ENCODE peak calls at places on chromosomes 11 and 22, in nine cellular contexts. One of them, this sample, is unnamed. For H3K36me3, the result is how much of the 10 kb centered on the place peaks cover.

GRCh38 chr22:37504964-37505363 is 14.3 kb downstream of the CARD10 start:
- DNase-seq in thoracic aorta: no peak
- DNase-seq in naive thymus-derived CD4-positive, alpha-beta T cell: no peak
- DNase-seq in adipocyte: no peak
- DNase-seq in pancreas: no peak
- DNase-seq in kidney: no peak
- DNase-seq in body of pancreas: no peak
- DNase-seq in breast epithelium: no peak
- DNase-seq in GM23338: no peak
- DNase-seq in this sample: no peak

GRCh38 chr11:28585007-28585406 is 476.8 kb downstream of the METTL15 start:
- DNase-seq in naive thymus-derived CD4-positive, alpha-beta T cell: no peak
- DNase-seq in GM23338: no peak
- DNase-seq in breast epithelium: no peak
- DNase-seq in body of pancreas: no peak
- DNase-seq in thoracic aorta: no peak
- DNase-seq in kidney: no peak
- DNase-seq in adipocyte: no peak
- DNase-seq in pancreas: no peak
- DNase-seq in this sample: no peak

GRCh38 chr11:83691387-83692088 is 405.4 kb upstream of the CCDC90B start:
- DNase-seq in pancreas: peak
- DNase-seq in adipocyte: no peak
- DNase-seq in naive thymus-derived CD4-positive, alpha-beta T cell: no peak
- DNase-seq in thoracic aorta: no peak
- DNase-seq in GM23338: no peak
- DNase-seq in body of pancreas: peak
- DNase-seq in kidney: no peak
- DNase-seq in breast epithelium: no peak
- DNase-seq in this sample: no peak

GRCh38 chr11:71473793-71474080 is 20.7 kb downstream of the NADSYN1 start:
- DNase-seq in GM23338: no peak
- DNase-seq in pancreas: no peak
- DNase-seq in thoracic aorta: no peak
- DNase-seq in body of pancreas: no peak
- DNase-seq in naive thymus-derived CD4-positive, alpha-beta T cell: no peak
- DNase-seq in kidney: no peak
- DNase-seq in adipocyte: no peak
- DNase-seq in breast epithelium: no peak
- DNase-seq in this sample: no peak

GRCh38 chr11:128904303-128904871 is 13.2 kb downstream of the KCNJ5 start:
- DNase-seq in GM23338: peak
- DNase-seq in breast epithelium: no peak
- DNase-seq in kidney: peak
- DNase-seq in naive thymus-derived CD4-positive, alpha-beta T cell: no peak
- DNase-seq in thoracic aorta: no peak
- DNase-seq in pancreas: no peak
- DNase-seq in adipocyte: no peak
- DNase-seq in body of pancreas: no peak
- DNase-seq in this sample: no peak

GRCh38 chr11:46697303-46697702 is 3.1 kb downstream of the ARHGAP1 start:
- DNase-seq in pancreas: no peak
- DNase-seq in kidney: no peak
- DNase-seq in adipocyte: no peak
- DNase-seq in thoracic aorta: no peak
- DNase-seq in GM23338: no peak
- DNase-seq in body of pancreas: peak
- DNase-seq in naive thymus-derived CD4-positive, alpha-beta T cell: no peak
- DNase-seq in breast epithelium: no peak
- DNase-seq in this sample: no peak

GRCh38 chr22:49973018-49973965 is 12.7 kb downstream of the PIM3 start:
- DNase-seq in adipocyte: no peak
- DNase-seq in naive thymus-derived CD4-positive, alpha-beta T cell: no peak
- DNase-seq in body of pancreas: no peak
- DNase-seq in pancreas: no peak
- DNase-seq in GM23338: no peak
- DNase-seq in breast epithelium: peak
- DNase-seq in thoracic aorta: no peak
- DNase-seq in kidney: no peak
- DNase-seq in this sample: no peak

GRCh38 chr11:111335596-111335995 is 37.2 kb downstream of the POU2AF3 start:
- DNase-seq in body of pancreas: no peak
- DNase-seq in thoracic aorta: no peak
- DNase-seq in naive thymus-derived CD4-positive, alpha-beta T cell: no peak
- DNase-seq in pancreas: no peak
- DNase-seq in GM23338: no peak
- DNase-seq in breast epithelium: no peak
- DNase-seq in kidney: no peak
- DNase-seq in adipocyte: peak
- DNase-seq in this sample: no peak

GRCh38 chr22:32940736-32941135 is 117.4 kb downstream of the SYN3 start:
- DNase-seq in breast epithelium: no peak
- DNase-seq in kidney: no peak
- DNase-seq in GM23338: no peak
- DNase-seq in adipocyte: no peak
- DNase-seq in thoracic aorta: no peak
- DNase-seq in body of pancreas: no peak
- DNase-seq in pancreas: no peak
- DNase-seq in naive thymus-derived CD4-positive, alpha-beta T cell: no peak
- DNase-seq in this sample: no peak

DNA sequence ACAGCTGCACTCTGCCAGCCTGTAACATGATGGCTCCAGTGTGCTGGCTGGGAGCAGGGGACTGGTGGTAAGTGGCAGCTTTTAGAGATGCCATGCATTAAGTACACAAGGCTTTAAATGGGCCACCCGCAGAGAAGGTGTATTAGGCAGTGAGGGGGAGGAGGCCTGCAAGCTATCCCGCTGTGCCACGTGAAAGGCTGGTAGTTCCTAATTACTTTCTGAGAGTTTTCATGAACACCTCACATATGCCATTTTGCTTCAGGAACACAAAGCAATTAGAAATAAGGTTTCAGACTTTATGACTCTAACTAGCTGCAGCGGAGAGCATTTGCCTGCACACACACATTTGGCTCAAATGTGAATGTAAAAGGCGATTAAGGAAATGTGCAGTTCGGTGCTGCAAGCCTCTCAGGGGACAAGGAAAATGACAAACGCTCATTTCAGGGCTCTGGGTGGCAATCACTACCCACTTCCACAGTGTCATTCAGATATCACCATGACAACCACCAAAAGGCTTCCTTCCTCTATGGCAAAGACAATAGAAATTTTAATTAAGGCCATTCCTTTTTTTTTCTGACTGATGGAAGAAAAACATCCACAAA is 116.7 kb downstream of the PLEKHA7 start:
- DNase-seq in pancreas: no peak
- DNase-seq in thoracic aorta: no peak
- DNase-seq in body of pancreas: no peak
- DNase-seq in naive thymus-derived CD4-positive, alpha-beta T cell: no peak
- DNase-seq in breast epithelium: no peak
- DNase-seq in GM23338: peak
- DNase-seq in kidney: no peak
- DNase-seq in adipocyte: no peak
- DNase-seq in this sample: no peak
- H3K36me3 ChIP-seq in pancreas: under half
- H3K36me3 ChIP-seq in thoracic aorta: under half
- H3K36me3 ChIP-seq in body of pancreas: under half
- H3K36me3 ChIP-seq in naive thymus-derived CD4-positive, alpha-beta T cell: under half
- H3K36me3 ChIP-seq in breast epithelium: under half
- H3K36me3 ChIP-seq in GM23338: under half
- H3K36me3 ChIP-seq in kidney: under half
- H3K36me3 ChIP-seq in adipocyte: under half
- H3K36me3 ChIP-seq in this sample: under half

DNA sequence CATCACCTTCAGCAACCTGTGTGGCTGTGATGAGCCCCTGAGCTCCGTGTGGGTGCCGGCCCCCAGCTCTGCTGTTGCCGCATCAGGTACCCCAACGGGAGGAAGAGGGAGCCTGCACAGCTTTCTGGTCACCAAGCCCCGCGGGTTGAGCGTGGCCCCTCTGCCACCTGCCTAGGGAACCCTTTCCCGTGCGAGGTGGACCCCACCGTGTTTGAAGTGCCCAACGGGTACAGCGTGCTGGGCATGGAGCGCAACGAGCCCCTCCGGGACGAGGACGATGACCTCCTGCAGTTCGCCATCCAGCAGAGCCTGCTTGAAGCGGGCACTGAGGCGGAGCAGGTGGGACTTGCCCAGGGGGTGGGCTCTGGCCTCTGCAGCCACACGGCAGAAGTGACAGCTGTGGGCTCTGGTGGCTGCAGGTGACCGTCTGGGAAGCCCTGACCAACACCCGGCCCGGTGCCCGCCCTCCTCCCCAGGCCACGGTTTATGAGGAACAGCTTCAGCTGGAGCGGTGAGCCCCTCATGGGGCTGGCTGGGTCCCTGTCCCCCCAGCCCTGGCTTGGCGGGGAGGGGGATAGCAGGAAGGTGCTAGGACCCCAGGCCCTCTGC is 1.9 kb upstream of the SSH3 start:
- DNase-seq in naive thymus-derived CD4-positive, alpha-beta T cell: no peak
- DNase-seq in GM23338: no peak
- DNase-seq in pancreas: peak
- DNase-seq in kidney: peak
- DNase-seq in breast epithelium: no peak
- DNase-seq in thoracic aorta: no peak
- DNase-seq in body of pancreas: no peak
- DNase-seq in adipocyte: no peak
- DNase-seq in this sample: no peak
- H3K36me3 ChIP-seq in naive thymus-derived CD4-positive, alpha-beta T cell: under half
- H3K36me3 ChIP-seq in GM23338: under half
- H3K36me3 ChIP-seq in pancreas: under half
- H3K36me3 ChIP-seq in kidney: under half
- H3K36me3 ChIP-seq in breast epithelium: under half
- H3K36me3 ChIP-seq in thoracic aorta: under half
- H3K36me3 ChIP-seq in body of pancreas: under half
- H3K36me3 ChIP-seq in adipocyte: under half
- H3K36me3 ChIP-seq in this sample: under half

GRCh38 chr22:23800297-23801237 is 13.8 kb downstream of the SMARCB1 start:
- DNase-seq in breast epithelium: no peak
- DNase-seq in GM23338: no peak
- DNase-seq in thoracic aorta: no peak
- DNase-seq in pancreas: no peak
- DNase-seq in kidney: peak
- DNase-seq in naive thymus-derived CD4-positive, alpha-beta T cell: no peak
- DNase-seq in body of pancreas: no peak
- DNase-seq in adipocyte: no peak
- DNase-seq in this sample: no peak
- H3K36me3 ChIP-seq in breast epithelium: under half
- H3K36me3 ChIP-seq in GM23338: under half
- H3K36me3 ChIP-seq in thoracic aorta: under half
- H3K36me3 ChIP-seq in pancreas: under half
- H3K36me3 ChIP-seq in kidney: half or more
- H3K36me3 ChIP-seq in naive thymus-derived CD4-positive, alpha-beta T cell: under half
- H3K36me3 ChIP-seq in body of pancreas: under half
- H3K36me3 ChIP-seq in adipocyte: half or more
- H3K36me3 ChIP-seq in this sample: under half

DNA sequence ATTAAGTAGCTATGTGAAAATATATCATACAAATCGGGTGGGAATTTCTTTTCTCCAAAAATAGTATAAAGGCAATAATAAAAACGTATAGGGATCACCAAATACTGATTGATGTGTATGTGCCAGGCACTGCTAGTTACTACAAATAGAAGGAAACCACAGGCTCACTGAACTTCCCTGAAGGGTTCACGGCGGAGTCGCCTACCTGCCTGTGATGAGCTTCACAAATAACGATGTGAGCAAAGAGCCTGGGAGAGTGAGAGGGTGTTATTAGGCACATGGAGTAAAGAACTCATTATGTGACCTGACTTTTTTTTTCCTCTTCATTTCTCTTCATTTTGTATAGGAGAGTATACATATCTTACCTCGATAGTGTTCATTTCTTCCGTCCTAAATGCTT is 36.0 kb upstream of the L3MBTL2 start:
- DNase-seq in kidney: no peak
- DNase-seq in pancreas: no peak
- DNase-seq in breast epithelium: no peak
- DNase-seq in body of pancreas: no peak
- DNase-seq in naive thymus-derived CD4-positive, alpha-beta T cell: no peak
- DNase-seq in thoracic aorta: no peak
- DNase-seq in adipocyte: no peak
- DNase-seq in GM23338: no peak
- DNase-seq in this sample: no peak
- H3K36me3 ChIP-seq in kidney: half or more
- H3K36me3 ChIP-seq in pancreas: under half
- H3K36me3 ChIP-seq in breast epithelium: under half
- H3K36me3 ChIP-seq in body of pancreas: half or more
- H3K36me3 ChIP-seq in naive thymus-derived CD4-positive, alpha-beta T cell: under half
- H3K36me3 ChIP-seq in thoracic aorta: half or more
- H3K36me3 ChIP-seq in adipocyte: half or more
- H3K36me3 ChIP-seq in GM23338: half or more
- H3K36me3 ChIP-seq in this sample: half or more

GRCh38 chr11:85768473-85769146 is 42.3 kb downstream of the SYTL2 start:
- DNase-seq in kidney: no peak
- DNase-seq in body of pancreas: no peak
- DNase-seq in breast epithelium: no peak
- DNase-seq in GM23338: no peak
- DNase-seq in pancreas: no peak
- DNase-seq in naive thymus-derived CD4-positive, alpha-beta T cell: no peak
- DNase-seq in thoracic aorta: no peak
- DNase-seq in adipocyte: no peak
- DNase-seq in this sample: no peak
- H3K36me3 ChIP-seq in kidney: under half
- H3K36me3 ChIP-seq in body of pancreas: under half
- H3K36me3 ChIP-seq in breast epithelium: under half
- H3K36me3 ChIP-seq in GM23338: under half
- H3K36me3 ChIP-seq in pancreas: under half
- H3K36me3 ChIP-seq in naive thymus-derived CD4-positive, alpha-beta T cell: under half
- H3K36me3 ChIP-seq in thoracic aorta: under half
- H3K36me3 ChIP-seq in adipocyte: under half
- H3K36me3 ChIP-seq in this sample: under half

GRCh38 chr22:31271026-31271425 is 21.3 kb downstream of the PIK3IP1 start:
- DNase-seq in naive thymus-derived CD4-positive, alpha-beta T cell: no peak
- DNase-seq in GM23338: no peak
- DNase-seq in adipocyte: no peak
- DNase-seq in kidney: no peak
- DNase-seq in body of pancreas: no peak
- DNase-seq in pancreas: no peak
- DNase-seq in thoracic aorta: no peak
- DNase-seq in breast epithelium: no peak
- DNase-seq in this sample: no peak
- H3K36me3 ChIP-seq in naive thymus-derived CD4-positive, alpha-beta T cell: under half
- H3K36me3 ChIP-seq in GM23338: under half
- H3K36me3 ChIP-seq in adipocyte: half or more
- H3K36me3 ChIP-seq in kidney: under half
- H3K36me3 ChIP-seq in body of pancreas: under half
- H3K36me3 ChIP-seq in pancreas: under half
- H3K36me3 ChIP-seq in thoracic aorta: under half
- H3K36me3 ChIP-seq in breast epithelium: under half
- H3K36me3 ChIP-seq in this sample: half or more

GRCh38 chr22:45942787-45943493 is 34.0 kb downstream of the WNT7B start:
- DNase-seq in GM23338: no peak
- DNase-seq in kidney: no peak
- DNase-seq in adipocyte: no peak
- DNase-seq in naive thymus-derived CD4-positive, alpha-beta T cell: no peak
- DNase-seq in body of pancreas: no peak
- DNase-seq in thoracic aorta: no peak
- DNase-seq in pancreas: no peak
- DNase-seq in breast epithelium: no peak
- DNase-seq in this sample: no peak
- H3K36me3 ChIP-seq in GM23338: under half
- H3K36me3 ChIP-seq in kidney: under half
- H3K36me3 ChIP-seq in adipocyte: under half
- H3K36me3 ChIP-seq in naive thymus-derived CD4-positive, alpha-beta T cell: under half
- H3K36me3 ChIP-seq in body of pancreas: under half
- H3K36me3 ChIP-seq in thoracic aorta: under half
- H3K36me3 ChIP-seq in pancreas: under half
- H3K36me3 ChIP-seq in breast epithelium: under half
- H3K36me3 ChIP-seq in this sample: under half

GRCh38 chr11:57307666-57308270 is 17.0 kb downstream of the TNKS1BP1 start:
- DNase-seq in thoracic aorta: no peak
- DNase-seq in body of pancreas: no peak
- DNase-seq in breast epithelium: no peak
- DNase-seq in pancreas: no peak
- DNase-seq in GM23338: no peak
- DNase-seq in kidney: no peak
- DNase-seq in naive thymus-derived CD4-positive, alpha-beta T cell: no peak
- DNase-seq in adipocyte: no peak
- DNase-seq in this sample: no peak
- H3K36me3 ChIP-seq in thoracic aorta: under half
- H3K36me3 ChIP-seq in body of pancreas: under half
- H3K36me3 ChIP-seq in breast epithelium: under half
- H3K36me3 ChIP-seq in pancreas: under half
- H3K36me3 ChIP-seq in GM23338: under half
- H3K36me3 ChIP-seq in kidney: under half
- H3K36me3 ChIP-seq in naive thymus-derived CD4-positive, alpha-beta T cell: under half
- H3K36me3 ChIP-seq in adipocyte: half or more
- H3K36me3 ChIP-seq in this sample: under half